ENCODE peak calls at places on chromosomes 3 and 15, in nine cellular contexts. One of them, this sample, is unnamed.

GRCh38 chr15:73918784-73919183 is 7.5 kb upstream of the LOXL1 start:
- DNase-seq in GM23338: no peak
- DNase-seq in SJCRH30: no peak
- DNase-seq in H9: no peak
- DNase-seq in activated T-cell treated with anti-CD3 and anti-CD28 coated beads for 24 hours: no peak
- DNase-seq in fibroblast of pulmonary artery: no peak
- DNase-seq in CD8-positive, alpha-beta T cell: no peak
- DNase-seq in activated CD8-positive, alpha-beta memory T cell treated with anti-CD3 and anti-CD28 coated beads for 24 hours: no peak
- DNase-seq in hepatocyte: no peak
- DNase-seq in this sample: no peak

GRCh38 chr3:181700168-181701087 is 11.3 kb upstream of the SOX2 start:
- DNase-seq in GM23338: peak; percentile 92
- DNase-seq in H9: peak; percentile 79
- DNase-seq in CD8-positive, alpha-beta T cell: peak; percentile 36
- DNase-seq in activated CD8-positive, alpha-beta memory T cell treated with anti-CD3 and anti-CD28 coated beads for 24 hours: no peak
- DNase-seq in SJCRH30: peak; percentile 81
- DNase-seq in hepatocyte: peak; percentile 89
- DNase-seq in activated T-cell treated with anti-CD3 and anti-CD28 coated beads for 24 hours: peak; percentile 28
- DNase-seq in fibroblast of pulmonary artery: peak; percentile 85
- DNase-seq in this sample: no peak

GRCh38 chr15:62067448-62068044 is 769 bp downstream of the C2CD4A start:
- DNase-seq in fibroblast of pulmonary artery: peak; percentile 31
- DNase-seq in hepatocyte: peak; percentile 28
- DNase-seq in SJCRH30: no peak
- DNase-seq in activated CD8-positive, alpha-beta memory T cell treated with anti-CD3 and anti-CD28 coated beads for 24 hours: peak; percentile 72
- DNase-seq in GM23338: peak; percentile 64
- DNase-seq in activated T-cell treated with anti-CD3 and anti-CD28 coated beads for 24 hours: no peak
- DNase-seq in CD8-positive, alpha-beta T cell: peak; percentile 15
- DNase-seq in H9: peak; percentile 50
- DNase-seq in this sample: no peak

GRCh38 chr3:17116007-17116659 is 231.4 kb downstream of the PLCL2 start:
- DNase-seq in activated T-cell treated with anti-CD3 and anti-CD28 coated beads for 24 hours: no peak
- DNase-seq in hepatocyte: peak; percentile 19
- DNase-seq in GM23338: no peak
- DNase-seq in activated CD8-positive, alpha-beta memory T cell treated with anti-CD3 and anti-CD28 coated beads for 24 hours: peak; percentile 26
- DNase-seq in fibroblast of pulmonary artery: no peak
- DNase-seq in H9: no peak
- DNase-seq in CD8-positive, alpha-beta T cell: no peak
- DNase-seq in SJCRH30: no peak
- DNase-seq in this sample: no peak

GRCh38 chr15:36579792-36580431 is 486 bp downstream of the CDIN1 start:
- DNase-seq in activated T-cell treated with anti-CD3 and anti-CD28 coated beads for 24 hours: no peak
- DNase-seq in CD8-positive, alpha-beta T cell: peak; percentile 13
- DNase-seq in fibroblast of pulmonary artery: no peak
- DNase-seq in activated CD8-positive, alpha-beta memory T cell treated with anti-CD3 and anti-CD28 coated beads for 24 hours: no peak
- DNase-seq in hepatocyte: peak; percentile 33
- DNase-seq in SJCRH30: no peak
- DNase-seq in GM23338: no peak
- DNase-seq in H9: no peak
- DNase-seq in this sample: no peak

GRCh38 chr3:77338195-77338594 is 298.3 kb downstream of the ROBO2 start:
- DNase-seq in GM23338: no peak
- DNase-seq in activated T-cell treated with anti-CD3 and anti-CD28 coated beads for 24 hours: no peak
- DNase-seq in H9: no peak
- DNase-seq in SJCRH30: no peak
- DNase-seq in hepatocyte: no peak
- DNase-seq in activated CD8-positive, alpha-beta memory T cell treated with anti-CD3 and anti-CD28 coated beads for 24 hours: no peak
- DNase-seq in CD8-positive, alpha-beta T cell: no peak
- DNase-seq in fibroblast of pulmonary artery: no peak
- DNase-seq in this sample: no peak

GRCh38 chr3:143119009-143119914 is at the start of gene CHST2:
- DNase-seq in GM23338: peak; percentile 88
- DNase-seq in SJCRH30: peak; percentile 85
- DNase-seq in activated CD8-positive, alpha-beta memory T cell treated with anti-CD3 and anti-CD28 coated beads for 24 hours: peak; percentile 85
- DNase-seq in activated T-cell treated with anti-CD3 and anti-CD28 coated beads for 24 hours: peak; percentile 61
- DNase-seq in CD8-positive, alpha-beta T cell: peak; percentile 68
- DNase-seq in hepatocyte: peak; percentile 84
- DNase-seq in fibroblast of pulmonary artery: peak; percentile 80
- DNase-seq in H9: peak; percentile 83
- DNase-seq in this sample: peak; percentile 18

GRCh38 chr15:61081028-61081322 is 148.1 kb downstream of the RORA start:
- DNase-seq in activated T-cell treated with anti-CD3 and anti-CD28 coated beads for 24 hours: no peak
- DNase-seq in CD8-positive, alpha-beta T cell: no peak
- DNase-seq in SJCRH30: peak; percentile 88
- DNase-seq in H9: no peak
- DNase-seq in hepatocyte: no peak
- DNase-seq in activated CD8-positive, alpha-beta memory T cell treated with anti-CD3 and anti-CD28 coated beads for 24 hours: no peak
- DNase-seq in fibroblast of pulmonary artery: no peak
- DNase-seq in GM23338: no peak
- DNase-seq in this sample: no peak

GRCh38 chr3:181711325-181712135 is at the start of gene SOX2:
- DNase-seq in CD8-positive, alpha-beta T cell: peak; percentile 17
- DNase-seq in SJCRH30: peak; percentile 90
- DNase-seq in hepatocyte: peak; percentile 93
- DNase-seq in activated CD8-positive, alpha-beta memory T cell treated with anti-CD3 and anti-CD28 coated beads for 24 hours: no peak
- DNase-seq in GM23338: peak; percentile 93
- DNase-seq in H9: peak; percentile 93
- DNase-seq in fibroblast of pulmonary artery: peak; percentile 39
- DNase-seq in activated T-cell treated with anti-CD3 and anti-CD28 coated beads for 24 hours: no peak
- DNase-seq in this sample: no peak

GRCh38 chr3:49255112-49255511 is 21.9 kb downstream of the C3orf62 start:
- DNase-seq in SJCRH30: peak; percentile 22
- DNase-seq in activated T-cell treated with anti-CD3 and anti-CD28 coated beads for 24 hours: no peak
- DNase-seq in H9: no peak
- DNase-seq in CD8-positive, alpha-beta T cell: no peak
- DNase-seq in GM23338: peak; percentile 18
- DNase-seq in hepatocyte: no peak
- DNase-seq in activated CD8-positive, alpha-beta memory T cell treated with anti-CD3 and anti-CD28 coated beads for 24 hours: no peak
- DNase-seq in fibroblast of pulmonary artery: no peak
- DNase-seq in this sample: no peak

GRCh38 chr15:79035111-79035601 is 55.4 kb downstream of the RASGRF1 start:
- DNase-seq in CD8-positive, alpha-beta T cell: no peak
- DNase-seq in fibroblast of pulmonary artery: no peak
- DNase-seq in activated CD8-positive, alpha-beta memory T cell treated with anti-CD3 and anti-CD28 coated beads for 24 hours: no peak
- DNase-seq in activated T-cell treated with anti-CD3 and anti-CD28 coated beads for 24 hours: no peak
- DNase-seq in hepatocyte: no peak
- DNase-seq in GM23338: peak; percentile 71
- DNase-seq in SJCRH30: no peak
- DNase-seq in H9: peak; percentile 64
- DNase-seq in this sample: no peak

GRCh38 chr3:188574885-188575284 is 420.9 kb downstream of the LPP start:
- DNase-seq in activated T-cell treated with anti-CD3 and anti-CD28 coated beads for 24 hours: no peak
- DNase-seq in GM23338: no peak
- DNase-seq in activated CD8-positive, alpha-beta memory T cell treated with anti-CD3 and anti-CD28 coated beads for 24 hours: no peak
- DNase-seq in fibroblast of pulmonary artery: no peak
- DNase-seq in hepatocyte: no peak
- DNase-seq in H9: no peak
- DNase-seq in CD8-positive, alpha-beta T cell: no peak
- DNase-seq in SJCRH30: no peak
- DNase-seq in this sample: no peak

GRCh38 chr15:78059110-78059839 is 18.2 kb downstream of the TBC1D2B start:
- DNase-seq in CD8-positive, alpha-beta T cell: no peak
- DNase-seq in GM23338: no peak
- DNase-seq in activated CD8-positive, alpha-beta memory T cell treated with anti-CD3 and anti-CD28 coated beads for 24 hours: no peak
- DNase-seq in activated T-cell treated with anti-CD3 and anti-CD28 coated beads for 24 hours: no peak
- DNase-seq in hepatocyte: no peak
- DNase-seq in SJCRH30: peak; percentile 91
- DNase-seq in fibroblast of pulmonary artery: peak; percentile 48
- DNase-seq in H9: no peak
- DNase-seq in this sample: no peak

This sample was measured in T-helper 1 cell.